ENCODE peak calls at places on chromosomes 2 and 18, in six cellular contexts. One of them, this sample, is unnamed.

GRCh38 chr2:85810376-85811172 is 56.8 kb downstream of the ATOH8 start:
- DNase-seq in spleen: no peak
- DNase-seq in HepG2: no peak
- DNase-seq in K562: no peak
- DNase-seq in transverse colon: no peak
- DNase-seq in HCT116: no peak
- DNase-seq in this sample: peak

GRCh38 chr2:241947004-241947350 is 77.4 kb downstream of the RTP5 start:
- DNase-seq in spleen: peak
- DNase-seq in HepG2: no peak
- DNase-seq in K562: no peak
- DNase-seq in transverse colon: no peak
- DNase-seq in HCT116: no peak
- DNase-seq in this sample: no peak

GRCh38 chr2:164717000-164717597 is 95.8 kb upstream of the GRB14 start:
- DNase-seq in spleen: no peak
- DNase-seq in HepG2: peak
- DNase-seq in K562: no peak
- DNase-seq in transverse colon: no peak
- DNase-seq in HCT116: peak
- DNase-seq in this sample: no peak

GRCh38 chr2:102514061-102514785 is 41.2 kb downstream of the SLC9A4 start:
- DNase-seq in spleen: no peak
- DNase-seq in HepG2: peak
- DNase-seq in K562: peak
- DNase-seq in transverse colon: no peak
- DNase-seq in HCT116: peak
- DNase-seq in this sample: no peak

GRCh38 chr2:197889041-197889440 is 84.6 kb downstream of the PLCL1 start:
- DNase-seq in spleen: no peak
- DNase-seq in HepG2: no peak
- DNase-seq in K562: peak
- DNase-seq in transverse colon: no peak
- DNase-seq in HCT116: no peak
- DNase-seq in this sample: no peak

GRCh38 chr18:11946756-11947155 is 34.6 kb upstream of the IMPA2 start:
- DNase-seq in spleen: peak
- DNase-seq in HepG2: no peak
- DNase-seq in K562: no peak
- DNase-seq in transverse colon: no peak
- DNase-seq in HCT116: no peak
- DNase-seq in this sample: no peak

GRCh38 chr2:192236136-192236535 is 41.4 kb upstream of the TMEFF2 start:
- DNase-seq in spleen: no peak
- DNase-seq in HepG2: no peak
- DNase-seq in K562: no peak
- DNase-seq in transverse colon: no peak
- DNase-seq in HCT116: no peak
- DNase-seq in this sample: no peak

GRCh38 chr2:149597050-149598013 is 9.8 kb upstream of the MMADHC start:
- DNase-seq in spleen: no peak
- DNase-seq in HepG2: peak
- DNase-seq in K562: peak
- DNase-seq in transverse colon: peak
- DNase-seq in HCT116: peak
- DNase-seq in this sample: no peak

GRCh38 chr18:25223211-25223610 is 128.8 kb downstream of the ZNF521 start:
- DNase-seq in spleen: no peak
- DNase-seq in HepG2: no peak
- DNase-seq in K562: peak
- DNase-seq in transverse colon: no peak
- DNase-seq in HCT116: no peak
- DNase-seq in this sample: no peak

GRCh38 chr18:2100694-2101213 is 470.6 kb downstream of the METTL4 start:
- DNase-seq in spleen: no peak
- DNase-seq in HepG2: no peak
- DNase-seq in K562: no peak
- DNase-seq in transverse colon: no peak
- DNase-seq in HCT116: no peak
- DNase-seq in this sample: no peak

GRCh38 chr2:6052577-6052976 is 360.4 kb downstream of the SOX11 start:
- DNase-seq in spleen: no peak
- DNase-seq in HepG2: no peak
- DNase-seq in K562: no peak
- DNase-seq in transverse colon: no peak
- DNase-seq in HCT116: no peak
- DNase-seq in this sample: no peak

GRCh38 chr2:49490710-49491109 is 336.4 kb upstream of the FSHR start:
- DNase-seq in spleen: no peak
- DNase-seq in HepG2: peak
- DNase-seq in K562: peak
- DNase-seq in transverse colon: peak
- DNase-seq in HCT116: no peak
- DNase-seq in this sample: no peak

GRCh38 chr2:30356061-30356460 is 91.0 kb upstream of the LCLAT1 start:
- DNase-seq in spleen: no peak
- DNase-seq in HepG2: no peak
- DNase-seq in K562: no peak
- DNase-seq in transverse colon: no peak
- DNase-seq in HCT116: no peak
- DNase-seq in this sample: no peak

GRCh38 chr18:35778850-35779634 is 193.4 kb upstream of the RMP24 start:
- DNase-seq in spleen: no peak
- DNase-seq in HepG2: no peak
- DNase-seq in K562: no peak
- DNase-seq in transverse colon: no peak
- DNase-seq in HCT116: no peak
- DNase-seq in this sample: no peak

GRCh38 chr2:66686768-66687167 is 251.8 kb downstream of the MEIS1 start:
- DNase-seq in spleen: no peak
- DNase-seq in HepG2: no peak
- DNase-seq in K562: no peak
- DNase-seq in transverse colon: no peak
- DNase-seq in HCT116: no peak
- DNase-seq in this sample: no peak

GRCh38 chr2:153360239-153360638 is 118.3 kb downstream of the RPRM start:
- DNase-seq in spleen: no peak
- DNase-seq in HepG2: no peak
- DNase-seq in K562: no peak
- DNase-seq in transverse colon: no peak
- DNase-seq in HCT116: no peak
- DNase-seq in this sample: no peak

GRCh38 chr18:23612434-23613090 is 26.3 kb upstream of the NPC1 start:
- DNase-seq in spleen: no peak
- DNase-seq in HepG2: no peak
- DNase-seq in K562: no peak
- DNase-seq in transverse colon: no peak
- DNase-seq in HCT116: no peak
- DNase-seq in this sample: no peak

DNA sequence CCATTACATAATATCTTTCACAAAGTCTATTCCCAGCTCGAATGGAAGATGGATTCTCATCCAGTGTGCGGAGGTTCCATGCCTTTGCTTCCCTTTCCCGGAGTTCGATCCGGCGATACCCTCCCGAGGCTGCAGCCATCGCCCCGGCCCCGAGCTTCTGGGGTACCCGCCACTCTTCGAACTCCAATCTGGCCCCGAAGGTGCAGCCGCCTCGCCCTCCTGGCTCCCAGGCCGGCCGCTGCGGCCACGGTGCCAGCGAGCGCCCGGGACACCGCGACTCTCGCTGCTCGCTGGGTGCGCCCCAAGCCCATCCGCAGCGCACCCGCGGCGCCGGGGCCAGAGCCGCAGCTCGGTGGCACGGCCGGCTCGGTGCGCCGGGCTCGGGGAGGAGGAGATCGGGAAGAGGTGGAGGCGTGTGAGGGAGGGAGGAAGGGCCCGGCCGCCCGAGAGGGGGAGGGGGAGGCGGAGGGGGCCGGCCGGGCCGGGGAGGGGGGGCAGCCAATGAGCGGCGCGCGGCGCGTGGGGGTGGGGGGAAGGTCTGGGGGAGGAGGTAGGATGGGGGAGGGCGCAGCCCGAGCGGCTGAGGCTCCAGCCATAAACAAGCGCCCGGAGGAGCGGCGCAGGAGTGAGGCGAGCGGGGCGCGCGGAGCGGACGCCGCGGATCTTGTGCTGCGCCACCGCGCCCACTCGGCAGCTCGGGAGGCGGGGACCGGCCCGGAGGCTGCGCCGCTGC is at the start of gene CRIM1:
- DNase-seq in spleen: peak
- DNase-seq in HepG2: peak
- DNase-seq in K562: peak
- DNase-seq in transverse colon: peak
- DNase-seq in HCT116: peak
- DNase-seq in this sample: peak
- TF ChIP-seq POLR2A in spleen: no peak
- TF ChIP-seq POLR2A in HepG2: peak
- TF ChIP-seq POLR2A in K562: no peak
- TF ChIP-seq POLR2A in transverse colon: peak
- TF ChIP-seq POLR2A in HCT116: peak
- TF ChIP-seq POLR2A in this sample: peak

GRCh38 chr2:239267411-239267941 is 133.3 kb downstream of the HDAC4 start:
- DNase-seq in spleen: peak
- DNase-seq in HepG2: no peak
- DNase-seq in K562: peak
- DNase-seq in transverse colon: peak
- DNase-seq in HCT116: peak
- DNase-seq in this sample: no peak
- TF ChIP-seq POLR2AphosphoS5 in spleen: peak
- TF ChIP-seq POLR2AphosphoS5 in HepG2: no peak
- TF ChIP-seq POLR2AphosphoS5 in K562: no peak
- TF ChIP-seq POLR2AphosphoS5 in transverse colon: peak
- TF ChIP-seq POLR2AphosphoS5 in HCT116: peak
- TF ChIP-seq POLR2AphosphoS5 in this sample: peak

DNA sequence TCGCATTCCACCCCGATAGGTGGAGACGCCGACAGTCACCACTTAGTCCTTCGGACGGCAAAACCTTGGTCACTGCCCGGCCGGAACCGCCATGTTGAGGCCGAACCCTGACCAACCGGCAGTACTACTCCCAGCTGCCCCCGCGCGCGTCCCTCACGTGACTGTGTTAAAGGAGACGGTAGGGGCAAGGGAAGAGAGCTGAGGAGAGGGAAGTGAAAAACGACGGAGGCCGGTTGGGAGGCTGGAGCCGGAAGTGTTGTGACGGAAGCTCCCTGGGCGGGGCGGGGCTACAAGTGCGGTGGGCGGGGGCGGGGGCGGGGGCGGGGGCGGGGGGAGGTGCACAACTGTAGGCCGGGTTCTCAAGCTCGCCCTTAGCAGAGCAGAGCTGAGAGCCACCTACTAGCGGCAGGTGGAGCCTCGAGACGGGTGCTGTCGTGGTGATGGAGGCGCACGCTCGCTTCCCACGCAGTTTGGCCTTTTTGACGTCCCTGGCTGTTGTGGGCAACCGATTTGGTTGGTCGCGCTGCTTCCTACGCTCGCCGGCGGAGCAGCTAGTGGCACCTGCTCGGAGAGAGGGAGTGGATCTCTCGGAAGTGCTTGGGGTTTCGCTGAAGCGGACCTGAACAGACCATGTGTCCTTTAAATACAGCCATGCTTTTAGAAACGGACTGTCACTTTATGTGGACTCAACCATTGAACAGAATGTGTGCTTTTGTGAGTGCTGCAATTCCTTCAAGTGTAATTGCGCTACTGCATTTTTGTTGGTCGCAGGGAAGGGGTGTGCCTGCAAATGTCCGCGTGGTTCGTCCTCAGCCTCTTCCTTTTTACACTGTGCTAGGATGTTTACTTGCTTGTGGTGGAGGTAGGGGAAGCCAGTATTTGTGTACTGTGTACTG is at the start of gene TRAPPC8:
- DNase-seq in spleen: peak
- DNase-seq in HepG2: peak
- DNase-seq in K562: peak
- DNase-seq in transverse colon: peak
- DNase-seq in HCT116: peak
- DNase-seq in this sample: peak
- TF ChIP-seq POLR2A in spleen: peak
- TF ChIP-seq POLR2A in HepG2: peak
- TF ChIP-seq POLR2A in K562: peak
- TF ChIP-seq POLR2A in transverse colon: peak
- TF ChIP-seq POLR2A in HCT116: peak
- TF ChIP-seq POLR2A in this sample: peak

GRCh38 chr2:23565374-23565773 is 180.4 kb downstream of the KLHL29 start:
- DNase-seq in spleen: no peak
- DNase-seq in HepG2: no peak
- DNase-seq in K562: no peak
- DNase-seq in transverse colon: no peak
- DNase-seq in HCT116: no peak
- DNase-seq in this sample: no peak

GRCh38 chr2:23563151-23563550 is 178.2 kb downstream of the KLHL29 start:
- DNase-seq in spleen: no peak
- DNase-seq in HepG2: no peak
- DNase-seq in K562: no peak
- DNase-seq in transverse colon: no peak
- DNase-seq in HCT116: no peak
- DNase-seq in this sample: no peak

GRCh38 chr2:23564618-23564967 is 179.6 kb downstream of the KLHL29 start:
- DNase-seq in spleen: no peak
- DNase-seq in HepG2: no peak
- DNase-seq in K562: no peak
- DNase-seq in transverse colon: no peak
- DNase-seq in HCT116: no peak
- DNase-seq in this sample: no peak

GRCh38 chr2:23562143-23562542 is 177.2 kb downstream of the KLHL29 start:
- DNase-seq in spleen: no peak
- DNase-seq in HepG2: no peak
- DNase-seq in K562: no peak
- DNase-seq in transverse colon: no peak
- DNase-seq in HCT116: no peak
- DNase-seq in this sample: no peak

DNA sequence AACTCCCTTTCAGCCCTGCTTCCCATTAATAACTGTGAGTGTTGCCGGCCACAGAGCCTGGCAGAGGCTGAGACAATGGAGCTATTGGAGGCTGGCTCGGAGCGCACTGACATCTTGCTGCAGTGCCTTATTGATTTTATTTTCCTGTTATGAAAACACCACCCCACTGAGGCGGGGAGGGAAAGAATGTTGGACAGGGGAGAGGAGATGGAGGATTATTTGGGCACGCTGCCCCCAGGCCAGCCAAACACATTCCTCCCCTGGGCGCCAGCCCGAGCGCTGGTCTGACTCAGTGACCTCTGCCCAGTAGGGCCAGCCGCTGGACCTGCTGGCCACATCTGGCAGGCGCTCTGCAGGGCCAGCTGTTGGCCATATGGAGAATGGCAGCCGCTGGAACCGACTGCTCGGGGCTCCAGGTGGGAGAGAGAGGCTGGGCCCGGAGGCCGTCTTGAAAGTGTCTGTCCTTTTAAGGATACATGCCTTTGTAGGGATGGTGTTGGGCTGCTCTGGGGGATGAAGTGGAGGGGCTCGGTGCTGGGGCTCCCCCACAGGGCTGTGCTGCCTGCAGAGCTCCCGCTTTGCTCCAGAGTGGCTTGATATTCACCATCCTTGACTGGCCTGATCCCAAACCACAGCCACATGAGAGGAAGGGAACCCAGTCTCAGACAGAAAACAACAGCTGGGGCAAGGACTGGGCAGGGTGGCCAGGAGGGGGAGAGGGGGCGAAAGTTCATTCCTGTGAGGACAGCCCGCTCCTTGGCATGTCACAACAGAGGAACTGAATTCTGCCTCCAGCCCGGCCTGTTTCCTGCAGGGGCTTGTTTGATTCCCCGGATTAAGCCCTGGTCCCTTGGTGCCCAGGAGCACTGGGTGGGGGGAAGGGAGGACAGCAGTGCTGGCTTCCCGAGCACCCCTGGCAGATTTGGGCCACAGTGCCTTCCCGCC is 179.0 kb downstream of the KLHL29 start:
- DNase-seq in spleen: no peak
- DNase-seq in HepG2: no peak
- DNase-seq in K562: no peak
- DNase-seq in transverse colon: peak
- DNase-seq in HCT116: no peak
- DNase-seq in this sample: no peak
- TF ChIP-seq POLR2AphosphoS5 in spleen: peak
- TF ChIP-seq POLR2AphosphoS5 in HepG2: no peak
- TF ChIP-seq POLR2AphosphoS5 in K562: no peak
- TF ChIP-seq POLR2AphosphoS5 in transverse colon: peak
- TF ChIP-seq POLR2AphosphoS5 in HCT116: no peak
- TF ChIP-seq POLR2AphosphoS5 in this sample: peak

This sample was measured in esophagus muscularis mucosa.